ENCODE peak calls at places on chromosomes 7 and 10, in six cellular contexts. B, N, L, C, S and Z are unnamed samples.
A peak's percentile ranks its signal among the peaks of the same experiment; 100 is the strongest.

GRCh38 chr7:81036041-81036440 is 117.2 kb upstream of the SEMA3C start:
- DNase-seq in B (no peak), N (no peak), S (no peak), L (no peak), C (no peak), Z (no peak)

GRCh38 chr7:7312323-7312722 is 130.0 kb downstream of the C1GALT1 start:
- DNase-seq in N (no peak), S (no peak), C (no peak), B (no peak), L (no peak), Z (no peak)

GRCh38 chr7:46545790-46546189 is 624.7 kb upstream of the IGFBP3 start:
- DNase-seq in S (no peak), C (no peak), L (no peak), B (no peak), N (no peak), Z (no peak)

GRCh38 chr7:4683884-4684565 is 1.9 kb downstream of the FOXK1 start:
- DNase-seq in B (peak; percentile 58), N (no peak), C (peak; percentile 35), S (no peak), L (peak; percentile 80), Z (peak; percentile 56)

GRCh38 chr10:22369433-22370072 is 24.3 kb downstream of the SPAG6 start:
- DNase-seq in C (no peak), N (no peak), S (no peak), L (no peak), B (no peak), Z (no peak)

GRCh38 chr10:100728928-100729876 is 16.2 kb upstream of the PAX2 start:
- DNase-seq in S (no peak), C (peak; percentile 12), N (no peak), B (peak; percentile 64), L (no peak), Z (peak; percentile 59)

GRCh38 chr7:79515358-79515757 is 61.9 kb upstream of the MAGI2 start:
- DNase-seq in L (no peak), N (no peak), B (no peak), C (no peak), S (no peak), Z (no peak)

GRCh38 chr10:24344279-24344678 is 135.3 kb downstream of the KIAA1217 start:
- DNase-seq in C (no peak), N (peak; percentile 98), B (peak; percentile 7), S (no peak), L (no peak), Z (no peak)

GRCh38 chr7:67937717-67938191 is 941.1 kb downstream of the TYW1 start:
- DNase-seq in S (no peak), L (no peak), B (peak; percentile 60), N (peak; percentile 96), C (no peak), Z (no peak)

GRCh38 chr10:133445268-133445732 is 8.4 kb upstream of the SCART1 start:
- DNase-seq in B (no peak), C (no peak), S (no peak), N (no peak), L (no peak), Z (no peak)

GRCh38 chr10:100670828-100671479 is 74.4 kb upstream of the PAX2 start:
- DNase-seq in B (peak; percentile 61), C (peak; percentile 61), N (no peak), S (peak; percentile 31), L (no peak), Z (peak; percentile 87)

GRCh38 chr10:53957401-53957800 is 843.6 kb downstream of the PCDH15 start:
- DNase-seq in C (no peak), L (no peak), B (no peak), N (no peak), S (no peak), Z (no peak)